ENCODE peak calls at places on chromosomes 7 and 10, in five cellular contexts. D, N, M, X and K are unnamed samples.
A peak's percentile ranks its signal among the peaks of the same experiment; 100 is the strongest.

GRCh38 chr10:64394744-64395143 is 873.5 kb downstream of the REEP3 start:
- DNase-seq in D (no peak), X (no peak), M (peak; percentile 68), N (no peak), K (no peak)

GRCh38 chr10:124259139-124259825 is 159.4 kb downstream of the OAT start:
- DNase-seq in M (peak; percentile 26), X (no peak), D (no peak), N (peak; percentile 10), K (no peak)

GRCh38 chr7:93298671-93299070 is 66.5 kb downstream of the VPS50 start:
- DNase-seq in X (no peak), D (no peak), M (peak; percentile 66), N (peak; percentile 20), K (no peak)

GRCh38 chr10:12643279-12643678 is 293.9 kb downstream of the CAMK1D start:
- DNase-seq in D (no peak), M (no peak), X (peak; percentile 9), N (no peak), K (peak; percentile 50)

GRCh38 chr10:119651514-119652327 is 541 bp downstream of the BAG3 start:
- DNase-seq in X (no peak), N (no peak), D (peak; percentile 31), M (peak; percentile 36), K (peak; percentile 40)

GRCh38 chr7:55128693-55129394 is 110.0 kb downstream of the EGFR start:
- DNase-seq in D (no peak), N (peak; percentile 64), M (no peak), X (no peak), K (no peak)

GRCh38 chr7:120964088-120964487 is 13.5 kb downstream of the ING3 start:
- DNase-seq in D (no peak), N (no peak), X (no peak), M (no peak), K (no peak)

GRCh38 chr7:89377219-89377618 is 581.7 kb upstream of the TEX47 start:
- DNase-seq in D (no peak), X (no peak), N (no peak), M (no peak), K (no peak)

GRCh38 chr7:2873686-2874551 is 29.8 kb upstream of the GNA12 start:
- DNase-seq in X (peak; percentile 74), D (no peak), M (peak; percentile 64), N (peak; percentile 93), K (peak; percentile 94)

GRCh38 chr10:71572962-71573361 is 146.6 kb downstream of the C10orf105 start:
- DNase-seq in M (no peak), X (no peak), D (no peak), N (no peak), K (no peak)
- H2BK12ac ChIP-seq in M (no peak overlapping the region), X (no peak overlapping the region), D (no peak overlapping the region), N (no peak overlapping the region), K (no peak overlapping the region)

DNA sequence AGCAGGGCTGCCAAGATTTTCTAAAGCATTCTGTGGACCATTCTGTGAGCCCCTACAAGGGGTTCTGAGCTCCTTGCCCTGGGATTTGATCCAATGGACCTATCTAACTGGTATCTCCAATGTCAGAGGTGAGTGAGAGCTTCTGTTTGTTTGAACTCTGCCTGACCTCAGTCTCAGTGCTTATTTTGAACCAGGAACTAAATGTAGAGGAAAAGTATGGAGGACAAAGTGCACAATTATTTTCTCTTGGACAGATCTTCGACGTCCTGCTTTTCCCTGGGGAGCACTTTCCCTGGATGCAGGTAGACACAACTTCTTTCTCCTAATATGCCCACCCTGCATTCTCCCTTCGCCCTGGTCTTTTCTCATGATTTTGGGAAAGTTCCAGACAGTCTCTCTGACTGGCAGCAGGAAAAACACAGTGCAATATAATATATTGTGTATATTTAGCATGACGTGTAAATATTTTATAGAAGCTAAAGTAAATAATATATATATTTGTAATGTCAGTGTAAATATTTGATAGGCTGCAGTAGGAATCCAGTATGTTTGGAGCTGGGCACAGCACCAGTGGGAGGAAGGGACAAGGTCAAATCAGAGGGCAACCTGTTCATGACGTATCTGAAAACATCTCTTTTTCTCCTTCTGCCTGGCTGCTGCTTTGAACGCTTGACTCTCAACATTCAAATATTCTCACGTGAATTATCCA is 184.1 kb upstream of the LYZL1 start:
- DNase-seq in M (no peak), N (no peak), D (no peak), X (no peak), K (no peak)
- H3K14ac ChIP-seq in M (peak overlapping the region; percentile 83), N (no peak overlapping the region), D (no peak overlapping the region), X (no peak overlapping the region), K (no peak overlapping the region)

DNA sequence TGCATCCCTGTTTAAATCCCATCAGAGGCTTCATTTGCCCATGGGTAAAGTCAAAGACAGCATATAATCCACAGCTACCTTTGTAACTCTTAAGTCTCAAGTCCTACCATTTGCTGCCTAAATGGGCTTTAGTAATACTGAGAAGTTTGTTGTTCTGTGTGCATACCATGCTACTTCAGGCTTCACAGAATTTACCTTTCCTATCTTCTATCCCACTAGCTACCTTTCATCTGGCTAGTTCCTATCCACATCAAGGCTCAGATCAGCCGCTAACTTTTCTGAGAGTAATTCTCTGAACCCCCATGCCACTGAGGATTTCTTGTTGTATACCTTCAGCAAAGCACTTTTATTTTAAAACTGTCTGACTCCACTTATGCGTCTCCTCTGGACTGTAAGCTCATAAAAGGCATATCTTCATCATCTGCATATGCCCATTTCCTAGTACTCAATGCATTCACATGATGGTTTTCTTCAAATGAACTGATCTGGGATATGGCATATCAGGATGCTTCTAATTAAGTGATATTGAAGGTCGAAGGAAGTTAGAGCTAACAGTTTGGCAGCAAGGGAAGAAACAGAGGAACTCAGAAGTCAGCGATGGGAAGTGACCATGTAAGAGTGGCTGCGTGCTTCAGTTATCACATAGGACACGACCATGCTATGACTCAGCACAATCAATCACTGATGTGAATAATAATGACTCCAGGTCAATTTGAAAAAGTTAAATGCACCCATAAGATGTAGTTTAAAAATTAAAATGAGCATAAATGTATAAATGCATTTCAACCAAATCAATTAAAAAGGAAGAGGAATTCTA is 283.8 kb upstream of the DKK1 start:
- DNase-seq in N (peak; percentile 67), M (no peak), X (no peak), D (no peak), K (no peak)
- H2BK120ac ChIP-seq in N (no peak overlapping the region), M (no peak overlapping the region), X (no peak overlapping the region), D (no peak overlapping the region), K (no peak overlapping the region)

GRCh38 chr7:72039460-72039859 is 372.7 kb downstream of the CALN1 start:
- DNase-seq in D (no peak), X (no peak), M (no peak), N (no peak), K (no peak)
- H2BK12ac ChIP-seq in D (no peak overlapping the region), X (no peak overlapping the region), M (no peak overlapping the region), N (no peak overlapping the region), K (no peak overlapping the region)

DNA sequence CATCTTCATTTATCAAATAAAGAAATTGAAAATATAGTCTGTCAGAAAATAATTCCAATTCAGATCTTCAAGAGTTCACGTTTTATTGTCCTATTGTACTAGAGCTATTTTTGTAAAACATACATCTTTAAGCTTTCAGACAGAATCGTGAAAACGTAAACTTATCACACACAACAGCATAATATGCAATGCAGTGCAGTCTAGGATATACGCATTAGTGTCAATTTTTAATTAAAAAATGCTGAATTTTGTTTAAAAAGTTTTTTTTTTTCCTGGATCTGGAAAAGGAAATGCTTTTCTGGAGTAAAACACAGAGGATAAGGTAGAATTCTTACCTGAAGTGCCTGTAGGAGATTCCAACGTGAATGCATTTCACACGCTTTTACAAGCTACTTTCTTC is 458.2 kb upstream of the KLF6 start:
- DNase-seq in N (no peak), D (no peak), X (no peak), M (peak; percentile 32), K (no peak)
- H3K14ac ChIP-seq in N (no peak overlapping the region), D (no peak overlapping the region), X (no peak overlapping the region), M (no peak overlapping the region), K (no peak overlapping the region)

GRCh38 chr10:17665742-17666141 is 21.8 kb downstream of the STAM start:
- DNase-seq in X (no peak), N (peak; percentile 94), D (no peak), M (peak; percentile 94), K (no peak)
- H2BK120ac ChIP-seq in X (no peak overlapping the region), N (no peak overlapping the region), D (no peak overlapping the region), M (no peak overlapping the region), K (no peak overlapping the region)

GRCh38 chr7:100811480-100811879 is 15.8 kb downstream of the EPHB4 start:
- DNase-seq in D (no peak), N (no peak), X (no peak), M (peak; percentile 94), K (no peak)
- H2BK12ac ChIP-seq in D (no peak overlapping the region), N (no peak overlapping the region), X (no peak overlapping the region), M (no peak overlapping the region), K (no peak overlapping the region)

DNA sequence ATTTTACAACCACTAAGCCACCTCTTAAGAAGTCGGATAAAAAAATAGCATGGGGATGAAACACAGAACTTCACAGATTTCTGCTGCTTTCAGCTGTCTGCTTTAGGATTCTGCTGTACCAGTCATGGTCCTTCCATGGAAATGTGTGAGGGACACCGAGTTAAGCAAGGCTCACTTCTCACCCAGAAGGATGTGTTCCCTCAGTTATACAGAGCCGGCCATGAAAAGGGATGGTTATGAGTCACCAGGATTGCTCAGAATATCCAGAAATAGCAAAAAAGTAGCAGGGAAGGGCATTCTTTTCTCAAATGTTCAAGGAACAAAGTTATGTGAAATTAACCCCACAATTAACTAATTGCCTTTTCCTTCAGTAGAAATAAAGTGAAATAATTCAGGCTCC is 124.4 kb downstream of the AMPH start:
- DNase-seq in D (no peak), N (no peak), X (no peak), M (no peak), K (no peak)
- H3K14ac ChIP-seq in D (no peak overlapping the region), N (no peak overlapping the region), X (no peak overlapping the region), M (no peak overlapping the region), K (no peak overlapping the region)

DNA sequence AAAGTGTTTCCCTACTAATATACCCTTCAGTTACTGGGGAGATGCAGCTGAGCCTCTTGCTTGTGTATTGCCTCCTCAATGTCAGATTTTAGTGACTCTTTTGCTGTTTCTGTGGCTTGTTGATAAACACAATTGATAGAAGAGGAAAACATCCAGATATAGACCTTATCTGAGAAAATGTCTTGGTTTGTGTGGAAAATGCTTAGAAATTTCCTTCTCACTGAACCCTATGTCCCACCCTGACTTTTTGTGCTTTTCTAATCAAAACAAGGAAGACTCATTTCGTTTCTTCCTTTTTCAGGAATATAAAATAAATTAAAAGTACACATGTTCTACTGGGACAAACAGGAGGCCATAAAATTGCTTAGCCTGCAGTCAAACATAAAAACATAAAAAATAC is 257.5 kb downstream of the PHF14 start:
- DNase-seq in X (no peak), M (no peak), D (no peak), N (no peak), K (no peak)
- H2BK120ac ChIP-seq in X (no peak overlapping the region), M (no peak overlapping the region), D (no peak overlapping the region), N (no peak overlapping the region), K (no peak overlapping the region)

DNA sequence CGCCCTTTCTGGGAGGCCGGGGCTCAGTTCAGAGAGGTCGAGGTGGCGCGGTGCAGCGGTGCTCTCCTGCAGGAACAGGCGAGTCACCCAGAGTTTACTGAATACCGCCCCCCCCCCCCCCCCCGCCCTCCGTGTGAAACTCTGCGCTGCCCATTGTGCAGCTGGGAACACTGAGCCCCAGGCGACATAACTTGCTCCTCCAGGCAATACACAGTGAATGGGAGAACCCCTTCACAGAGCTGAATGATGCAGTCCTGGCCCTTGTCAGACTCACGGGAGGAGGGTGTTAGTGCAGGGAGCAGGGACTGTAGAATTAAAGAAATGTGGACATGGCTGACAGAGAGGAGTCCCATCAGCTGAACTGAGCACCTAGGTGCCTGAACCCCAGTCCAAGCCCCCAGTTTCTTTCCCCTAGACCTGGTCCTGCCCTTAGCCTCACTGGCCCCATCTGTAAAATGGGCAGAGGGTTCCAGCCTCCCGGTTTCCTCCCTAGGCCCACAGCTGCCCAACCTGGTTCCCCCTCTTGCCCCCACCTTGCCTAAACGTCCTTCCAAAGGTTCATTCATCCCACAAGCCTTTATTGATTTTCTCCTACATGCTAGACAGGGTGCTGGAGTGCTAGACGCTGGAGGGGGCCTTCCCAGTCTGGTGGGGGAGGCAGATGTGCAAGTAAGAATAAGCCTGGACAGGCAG is 846 bp upstream of the LOXL4 start:
- DNase-seq in N (no peak), X (no peak), M (peak; percentile 29), D (no peak), K (no peak)
- H2BK12ac ChIP-seq in N (peak overlapping the region; percentile 38), X (no peak overlapping the region), M (peak overlapping the region; percentile 58), D (no peak overlapping the region), K (no peak overlapping the region)